ENCODE peak calls at places on chromosomes 2 and 18, in four cellular contexts. H, W, I and E are unnamed samples.

GRCh38 chr2:24766609-24767008 is 26.6 kb downstream of the PTRHD1 start:
- DNase-seq in H (no peak), I (no peak), W (no peak), E (no peak)

GRCh38 chr2:232615339-232615738 is 18.1 kb upstream of the EFHD1 start:
- DNase-seq in W (no peak), I (no peak), H (no peak), E (no peak)

GRCh38 chr2:176664478-176664877 is 395.2 kb downstream of the MTX2 start:
- DNase-seq in H (no peak), I (peak; percentile 36), W (no peak), E (no peak)

GRCh38 chr18:57775937-57776336 is 27.2 kb downstream of the ATP8B1 start:
- DNase-seq in W (peak; percentile 54), I (peak; percentile 94), H (no peak), E (no peak)

GRCh38 chr2:25558262-25558661 is 115.1 kb downstream of the DTNB start:
- DNase-seq in W (peak; percentile 79), H (no peak), I (peak; percentile 54), E (no peak)

GRCh38 chr18:8615397-8616025 is 6.3 kb downstream of the RAB12 start:
- DNase-seq in I (peak; percentile 87), H (no peak), W (peak; percentile 34), E (no peak)

GRCh38 chr2:226932443-226932842 is 96.6 kb downstream of the RHBDD1 start:
- DNase-seq in W (no peak), H (no peak), I (no peak), E (no peak)

GRCh38 chr18:49949991-49950395 is 136.7 kb upstream of the ACAA2 start:
- DNase-seq in H (no peak), I (no peak), W (no peak), E (no peak)

GRCh38 chr2:203892207-203892606 is 24.6 kb downstream of the CTLA4 start:
- DNase-seq in H (no peak), I (no peak), W (no peak), E (no peak)

DNA sequence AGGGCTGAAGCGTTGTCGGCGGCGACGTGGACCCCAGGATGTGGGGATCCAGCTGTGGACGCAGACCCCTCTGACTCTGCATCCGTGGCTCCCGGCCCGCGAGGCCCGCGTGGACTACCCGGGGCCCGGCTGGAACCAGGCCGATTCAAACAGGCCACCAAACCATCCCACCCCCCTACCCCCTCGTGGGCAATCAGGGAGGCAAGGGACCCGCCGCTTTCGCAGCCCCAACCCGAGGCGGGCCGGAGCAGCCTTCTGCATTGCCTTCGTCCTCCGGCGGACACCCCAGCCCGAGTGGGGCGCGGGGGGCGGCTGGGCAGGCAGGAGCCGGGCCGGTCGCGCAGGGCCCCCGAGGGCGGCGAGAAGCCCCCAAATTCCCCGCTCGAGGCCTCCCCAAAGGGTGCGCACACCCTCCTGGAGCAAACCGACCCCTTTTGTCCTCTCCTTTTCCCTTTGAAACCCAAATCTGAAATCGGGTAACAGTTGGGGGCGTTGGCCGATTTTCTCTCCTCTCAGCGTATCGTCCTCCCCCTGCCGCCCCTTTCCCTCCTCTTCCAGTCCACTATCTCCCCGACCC is 7.3 kb downstream of the SP9 start:
- DNase-seq in W (no peak), I (no peak), H (no peak), E (peak; percentile 81)
- TF ChIP-seq CTCF in W (no peak), I (no peak), H (no peak), E (no peak)

GRCh38 chr2:27955762-27956161 is 65.2 kb downstream of the BABAM2 start:
- DNase-seq in I (peak; percentile 38), H (no peak), W (peak; percentile 53), E (no peak)

GRCh38 chr2:27953077-27953476 is 62.5 kb downstream of the BABAM2 start:
- DNase-seq in I (no peak), W (no peak), H (no peak), E (no peak)

GRCh38 chr2:27956895-27957294 is 66.4 kb downstream of the BABAM2 start:
- DNase-seq in I (peak; percentile 55), H (no peak), W (no peak), E (no peak)

GRCh38 chr2:27954261-27954673 is 63.7 kb downstream of the BABAM2 start:
- DNase-seq in H (no peak), W (peak; percentile 65), I (no peak), E (no peak)

DNA sequence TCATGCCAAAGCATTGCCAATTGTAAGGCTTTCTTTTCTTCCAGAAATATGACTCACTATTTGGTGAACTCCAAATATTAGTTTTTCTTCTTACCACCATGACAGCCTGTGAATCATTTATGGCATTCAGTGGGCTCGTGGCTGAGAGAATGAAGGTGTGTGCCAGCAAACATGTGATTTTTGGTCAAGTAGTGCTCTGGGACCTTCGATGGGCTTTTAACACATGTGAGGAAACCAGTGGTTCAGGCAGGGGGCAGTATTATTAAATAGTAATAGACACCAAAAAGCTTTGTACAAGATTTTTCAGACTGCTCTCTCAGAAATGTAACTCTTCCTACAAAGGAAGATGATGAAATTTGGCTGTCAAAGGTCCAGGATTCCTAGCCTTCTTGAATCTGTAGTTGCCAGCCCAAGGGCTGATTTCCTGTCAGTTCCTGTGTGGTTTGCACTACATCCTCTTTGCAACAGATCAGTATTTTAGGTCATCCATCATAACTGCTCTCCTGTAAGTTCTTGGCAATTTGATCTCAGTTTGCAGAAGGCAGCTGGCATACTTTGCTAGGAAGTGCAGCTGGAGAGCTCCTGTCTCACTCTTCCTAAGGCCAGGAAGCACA is 64.3 kb downstream of the BABAM2 start:
- DNase-seq in H (no peak), W (peak; percentile 99), I (peak; percentile 92), E (no peak)
- TF ChIP-seq CTCF in H (peak; percentile 29), W (peak; percentile 37), I (peak; percentile 3), E (no peak)

GRCh38 chr2:11073791-11074190 is 81.5 kb upstream of the SLC66A3 start:
- DNase-seq in I (no peak), W (peak; percentile 7), H (no peak), E (no peak)

GRCh38 chr2:11074246-11074820 is 80.9 kb upstream of the SLC66A3 start:
- DNase-seq in H (no peak), W (no peak), I (no peak), E (no peak)

GRCh38 chr2:11072550-11072949 is 82.7 kb upstream of the SLC66A3 start:
- DNase-seq in H (no peak), W (no peak), I (no peak), E (no peak)

GRCh38 chr2:11071939-11072338 is 83.3 kb upstream of the SLC66A3 start:
- DNase-seq in W (no peak), I (no peak), H (no peak), E (no peak)

DNA sequence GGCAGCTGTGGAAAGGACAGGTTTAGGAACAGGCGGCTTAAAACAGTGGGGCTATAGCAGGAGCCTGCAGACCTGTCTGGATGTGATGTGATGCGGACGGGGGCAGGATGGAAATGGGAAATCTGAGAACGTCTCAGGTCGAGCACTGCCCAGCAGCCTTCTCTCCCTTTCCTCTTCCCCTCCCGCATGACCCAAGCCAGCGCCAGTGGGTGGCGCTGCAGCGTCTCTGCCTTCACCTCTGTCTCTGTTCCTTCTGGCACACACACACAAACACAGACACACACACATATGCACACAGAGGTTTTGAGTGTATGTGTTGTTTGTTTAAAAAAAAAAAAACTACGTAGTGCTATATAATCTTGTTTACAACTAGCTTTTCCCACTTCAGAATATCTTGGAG is 82.0 kb upstream of the SLC66A3 start:
- DNase-seq in I (no peak), W (peak; percentile 30), H (no peak), E (peak; percentile 71)
- TF ChIP-seq CTCF in I (peak; percentile 42), W (peak; percentile 50), H (no peak), E (no peak)

DNA sequence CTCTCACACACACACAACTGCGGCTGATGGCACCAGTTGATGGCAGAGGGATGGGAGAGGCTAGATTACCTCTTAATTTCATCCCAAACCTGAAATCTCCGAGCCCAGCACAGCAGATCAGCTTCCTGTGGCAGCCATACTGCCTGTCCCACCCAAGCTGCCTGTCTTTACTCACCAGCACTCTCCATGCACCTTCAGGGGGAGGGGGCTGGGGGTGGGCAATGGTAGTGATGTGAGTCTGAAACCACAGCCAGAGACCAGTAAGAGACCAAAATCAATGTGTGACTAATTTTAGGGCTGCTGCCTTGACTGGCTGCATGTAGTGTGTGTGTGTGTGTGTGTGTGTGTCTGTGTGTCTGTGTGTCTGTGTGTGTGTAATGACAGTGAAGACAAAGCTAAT is 11.6 kb upstream of the TEX261 start:
- DNase-seq in W (no peak), H (no peak), I (no peak), E (no peak)
- TF ChIP-seq CTCF in W (no peak), H (no peak), I (no peak), E (no peak)

DNA sequence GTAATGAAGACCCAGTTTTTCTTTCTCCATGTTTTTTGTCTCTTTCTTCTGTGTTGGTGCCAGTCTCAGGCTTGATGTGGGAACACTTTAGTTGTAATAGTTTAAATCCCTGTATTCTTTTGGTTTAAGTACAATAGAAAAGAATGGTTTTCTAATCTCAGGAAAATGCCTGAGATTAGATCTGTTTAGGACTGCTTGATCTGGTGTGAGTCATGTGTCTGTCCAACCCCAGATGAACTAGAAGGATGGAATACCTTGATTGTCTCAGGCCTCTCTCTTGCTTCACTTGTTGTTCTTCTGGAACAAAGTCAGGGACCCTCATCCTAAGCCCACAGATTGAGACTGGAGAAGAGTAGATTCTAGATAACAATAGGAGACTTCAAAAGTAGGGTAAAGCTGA is 58.2 kb downstream of the PLCL1 start:
- DNase-seq in I (no peak), W (peak; percentile 48), H (no peak), E (no peak)
- TF ChIP-seq CTCF in I (no peak), W (no peak), H (no peak), E (no peak)

GRCh38 chr2:82023710-82024109 is 1719.2 kb upstream of the LRRTM1 start:
- DNase-seq in I (no peak), W (no peak), H (no peak), E (no peak)
- TF ChIP-seq CTCF in I (no peak), W (no peak), H (no peak), E (no peak)

GRCh38 chr2:193334401-193334800 is 1139.7 kb upstream of the TMEFF2 start:
- DNase-seq in I (no peak), W (no peak), H (no peak), E (no peak)
- TF ChIP-seq CTCF in I (no peak), W (no peak), H (no peak), E (no peak)

GRCh38 chr2:36704475-36705150 is 8.1 kb downstream of the VIT start:
- DNase-seq in H (no peak), I (no peak), W (no peak), E (no peak)

GRCh38 chr2:36702781-36703180 is 6.3 kb downstream of the VIT start:
- DNase-seq in I (no peak), H (no peak), W (no peak), E (no peak)

GRCh38 chr2:36701391-36701795 is 4.9 kb downstream of the VIT start:
- DNase-seq in H (no peak), W (no peak), I (peak; percentile 86), E (no peak)

GRCh38 chr2:36700311-36700710 is 3.8 kb downstream of the VIT start:
- DNase-seq in H (no peak), W (no peak), I (no peak), E (no peak)

GRCh38 chr2:36701918-36702317 is 5.4 kb downstream of the VIT start:
- DNase-seq in H (no peak), I (no peak), W (no peak), E (no peak)
- TF ChIP-seq CTCF in H (no peak), I (no peak), W (no peak), E (no peak)